ENCODE peak calls at places on chromosomes 16 and 17, in seven cellular contexts. B is DMS153, F is T-helper 17 cell, P is aorta, Q is HS-5, Y is A549, W is activated T-helper 1 cell treated with Interleukin-2 at 50 U/mL for 16 hours. O is an unnamed sample.

GRCh38 chr17:83026311-83026811 is 53.0 kb upstream of the METRNL start:
- DNase-seq in W (no peak), P (no peak), F (no peak), Y (no peak), Q (no peak), B (no peak), O (no peak)

GRCh38 chr17:73334771-73335513 is 23.1 kb upstream of the CDC42EP4 start:
- DNase-seq in F (no peak), P (no peak), B (peak; percentile 40), Q (no peak), Y (no peak), W (no peak), O (no peak)

GRCh38 chr16:12412252-12412651 is 391.4 kb downstream of the CPPED1 start:
- DNase-seq in F (no peak), Y (no peak), B (no peak), W (no peak), P (no peak), Q (no peak), O (no peak)

GRCh38 chr16:65537336-65537735 is 415.5 kb upstream of the CDH11 start:
- DNase-seq in Y (no peak), Q (no peak), P (no peak), W (no peak), F (no peak), B (no peak), O (no peak)

GRCh38 chr17:33055171-33055611 is 63.5 kb downstream of the SPACA3 start:
- DNase-seq in Y (no peak), W (no peak), P (no peak), Q (no peak), B (no peak), F (no peak), O (no peak)

GRCh38 chr17:37706446-37706845 is 38.4 kb downstream of the HNF1B start:
- DNase-seq in F (no peak), Q (no peak), P (no peak), W (no peak), Y (no peak), B (no peak), O (no peak)

GRCh38 chr17:47288531-47289116 is 35.0 kb downstream of the ITGB3 start:
- DNase-seq in W (no peak), F (no peak), Y (peak; percentile 22), P (no peak), B (no peak), Q (no peak), O (no peak)

GRCh38 chr17:43438626-43439529 is 40.1 kb downstream of the ARL4D start:
- DNase-seq in Y (no peak), F (no peak), Q (no peak), P (no peak), B (no peak), W (no peak), O (no peak)